ENCODE peak calls at places on chromosomes 4 and X, in ten cellular contexts. I, K, R, F, G, X, H, O, Y and A are unnamed samples.

GRCh38 chr4:145279122-145279960 is 99.0 kb upstream of the OTUD4 start:
- DNase-seq in O (no peak), G (peak; percentile 78), K (no peak), H (no peak), I (no peak), R (no peak), Y (peak; percentile 25), F (no peak), X (no peak), A (peak; percentile 55)

GRCh38 chr4:54063737-54064316 is 578 bp downstream of the CHIC2 start:
- DNase-seq in R (peak; percentile 43), G (no peak), Y (peak; percentile 68), H (no peak), K (peak; percentile 7), F (peak; percentile 39), X (no peak), I (peak; percentile 31), O (no peak), A (no peak)

GRCh38 chr4:6548201-6548881 is 26.6 kb upstream of the MAN2B2 start:
- DNase-seq in Y (peak; percentile 52), O (no peak), K (peak; percentile 25), I (no peak), G (peak; percentile 40), R (no peak), F (no peak), X (no peak), H (peak; percentile 73), A (peak; percentile 51)

GRCh38 chr4:108830509-108831244 is 67.8 kb upstream of the ETNPPL start:
- DNase-seq in O (no peak), F (no peak), R (peak; percentile 86), Y (no peak), X (no peak), I (no peak), K (peak; percentile 86), H (no peak), G (peak; percentile 82), A (no peak)

GRCh38 chrX:126658447-126658846 is 105.8 kb upstream of the DCAF12L1 start:
- DNase-seq in I (no peak), F (no peak), K (no peak), O (no peak), Y (no peak), H (no peak), G (peak; percentile 18), X (no peak), R (no peak), A (no peak)

GRCh38 chr4:108345862-108346530 is 177.3 kb upstream of the LEF1 start:
- DNase-seq in Y (no peak), H (no peak), I (no peak), F (no peak), O (no peak), X (no peak), K (no peak), R (no peak), G (peak; percentile 69), A (no peak)

GRCh38 chrX:39133971-39134370 is 332.7 kb downstream of the MID1IP1 start:
- DNase-seq in H (no peak), I (no peak), R (peak; percentile 52), G (no peak), X (no peak), Y (no peak), O (no peak), K (peak; percentile 10), F (no peak), A (no peak)

GRCh38 chr4:130053723-130054122 is 957.8 kb downstream of the C4orf33 start:
- DNase-seq in H (no peak), X (no peak), R (no peak), G (no peak), F (no peak), O (no peak), K (no peak), Y (no peak), I (no peak), A (no peak)

GRCh38 chr4:38782452-38783108 is at the start of gene TLR10:
- DNase-seq in H (peak; percentile 17), Y (no peak), G (peak; percentile 54), R (peak; percentile 62), I (peak; percentile 11), F (peak; percentile 53), O (peak; percentile 18), X (no peak), K (peak; percentile 52), A (no peak)

GRCh38 chr4:71648923-71649322 is 135.0 kb downstream of the GC start:
- DNase-seq in G (no peak), K (no peak), I (no peak), R (no peak), Y (no peak), O (no peak), H (no peak), X (no peak), F (no peak), A (no peak)

GRCh38 chr4:138875886-138876608 is 139.5 kb upstream of the NOCT start:
- DNase-seq in G (peak; percentile 64), O (no peak), R (no peak), I (no peak), X (no peak), K (no peak), H (no peak), Y (no peak), F (no peak), A (peak; percentile 83)

GRCh38 chr4:180057198-180057821 is 2185.9 kb upstream of the TENM3 start:
- DNase-seq in R (no peak), I (no peak), H (peak; percentile 19), O (no peak), Y (no peak), G (peak; percentile 4), X (no peak), K (peak; percentile 8), F (no peak), A (no peak)

GRCh38 chr4:48683784-48684666 is 96.1 kb downstream of the FRYL start:
- DNase-seq in K (no peak), O (no peak), Y (no peak), F (no peak), X (no peak), H (no peak), G (no peak), I (no peak), R (no peak), A (no peak)